ENCODE peak calls at places on chromosomes 1 and 21, in four cellular contexts. W is central memory CD8-positive, alpha-beta T cell; G is HEK293T; X is stimulated activated CD4-positive, alpha-beta T cell treated with anti-CD3 and anti-CD28 coated beads, Interleukin-2, amount 100 ng/mL, for 48 hours. B is an unnamed sample.

GRCh38 chr1:168751195-168751650 is 22.2 kb upstream of the DPT start:
- DNase-seq in X (no peak), W (no peak), G (no peak), B (no peak)

GRCh38 chr1:112002525-112002924 is 13.1 kb upstream of the KCND3 start:
- DNase-seq in W (no peak), X (no peak), G (no peak), B (no peak)

GRCh38 chr1:48236716-48237470 is 14.4 kb downstream of the SLC5A9 start:
- DNase-seq in X (no peak), W (no peak), G (peak), B (no peak)

GRCh38 chr1:229623838-229624237 is 2.1 kb downstream of the TAF5L start:
- DNase-seq in G (no peak), X (no peak), W (no peak), B (no peak)

GRCh38 chr21:32921632-32922230 is 104.0 kb upstream of the OLIG2 start:
- DNase-seq in G (peak), X (peak), W (no peak), B (peak)

GRCh38 chr1:176932114-176933104 is 232.1 kb downstream of the ASTN1 start:
- DNase-seq in W (no peak), X (no peak), G (no peak), B (no peak)

GRCh38 chr21:32094792-32095191 is 184.1 kb downstream of the MIS18A start:
- DNase-seq in G (no peak), W (no peak), X (no peak), B (no peak)

GRCh38 chr1:200107004-200107470 is 79.5 kb downstream of the NR5A2 start:
- DNase-seq in G (no peak), W (no peak), X (no peak), B (no peak)

GRCh38 chr1:64140596-64140995 is 62.8 kb upstream of the UBE2U start:
- DNase-seq in G (no peak), X (no peak), W (no peak), B (no peak)

GRCh38 chr21:41760411-41760810 is 6.4 kb downstream of the RIPK4 start:
- DNase-seq in X (no peak), G (no peak), W (no peak), B (no peak)

GRCh38 chr1:30684881-30685795 is 38.2 kb downstream of the MATN1 start:
- DNase-seq in G (no peak), X (no peak), W (no peak), B (peak)

GRCh38 chr1:165174485-165174884 is 182.0 kb downstream of the LMX1A start:
- DNase-seq in W (no peak), G (no peak), X (no peak), B (no peak)

GRCh38 chr1:50959303-50959912 is 659 bp downstream of the FAF1 start:
- DNase-seq in W (no peak), X (no peak), G (peak), B (peak)

GRCh38 chr1:38257374-38257773 is 210.8 kb upstream of the POU3F1 start:
- DNase-seq in X (no peak), G (no peak), W (no peak), B (no peak)

GRCh38 chr1:201702936-201703335 is 126.0 kb upstream of the IPO9 start:
- DNase-seq in W (no peak), X (no peak), G (no peak), B (no peak)

GRCh38 chr1:233033366-233033765 is 83.0 kb downstream of the NTPCR start:
- DNase-seq in X (no peak), W (no peak), G (no peak), B (no peak)

GRCh38 chr1:87058343-87058649 is 143.9 kb downstream of the HS2ST1 start:
- DNase-seq in G (no peak), X (no peak), W (no peak), B (no peak)

GRCh38 chr1:179137623-179138235 is 55.9 kb downstream of the TOR3A start:
- DNase-seq in W (no peak), G (peak), X (no peak), B (no peak)

GRCh38 chr1:116372186-116372585 is 858 bp upstream of the ATP1A1 start:
- DNase-seq in W (no peak), X (no peak), G (no peak), B (no peak)

GRCh38 chr1:2311184-2312032 is 79.9 kb downstream of the MORN1 start:
- DNase-seq in G (peak), X (peak), W (peak), B (peak)

GRCh38 chr1:195745170-195746009 is 862.9 kb downstream of the KCNT2 start:
- DNase-seq in G (no peak), X (no peak), W (no peak), B (no peak)

GRCh38 chr1:169484683-169485426 is 889 bp downstream of the SLC19A2 start:
- DNase-seq in W (no peak), X (peak), G (peak), B (no peak)

GRCh38 chr1:68015369-68015768 is 35.1 kb downstream of the DIRAS3 start:
- DNase-seq in G (no peak), X (no peak), W (no peak), B (no peak)

GRCh38 chr1:234730542-234731370 is 120.8 kb upstream of the IRF2BP2 start:
- DNase-seq in W (peak), G (no peak), X (peak), B (no peak)

GRCh38 chr1:67201891-67202290 is 35.6 kb downstream of the IL23R start:
- DNase-seq in X (no peak), W (no peak), G (no peak), B (no peak)

GRCh38 chr1:27634166-27634981 is 611 bp downstream of the FGR start:
- DNase-seq in G (no peak), X (no peak), W (no peak), B (no peak)

GRCh38 chr1:155900161-155900560 is 11.0 kb downstream of the RIT1 start:
- DNase-seq in G (no peak), W (no peak), X (no peak), B (no peak)

GRCh38 chr1:54105736-54106269 is 47.0 kb downstream of the CDCP2 start:
- DNase-seq in W (no peak), X (no peak), G (no peak), B (no peak)

GRCh38 chr1:185813401-185813979 is 79.3 kb downstream of the HMCN1 start:
- DNase-seq in G (peak), X (no peak), W (no peak), B (no peak)

GRCh38 chr1:244970236-244970652 is 105.9 kb upstream of the HNRNPU start:
- DNase-seq in W (peak), X (no peak), G (peak), B (peak)

GRCh38 chr1:110283677-110284076 is 55.5 kb upstream of the RBM15 start:
- DNase-seq in W (no peak), G (no peak), X (no peak), B (no peak)

GRCh38 chr1:70227439-70227838 is 6.3 kb downstream of the SRSF11 start:
- DNase-seq in W (no peak), G (no peak), X (no peak), B (no peak)

GRCh38 chr1:218585565-218586184 is 240.5 kb downstream of the TGFB2 start:
- DNase-seq in X (no peak), G (peak), W (no peak), B (peak)

GRCh38 chr1:90579212-90579802 is 137.8 kb downstream of the BARHL2 start:
- DNase-seq in X (no peak), W (no peak), G (peak), B (no peak)

GRCh38 chr1:226634611-226635246 is 86.2 kb downstream of the STUM start:
- DNase-seq in W (no peak), X (no peak), G (no peak), B (no peak)

GRCh38 chr1:23607944-23608343 is 48.6 kb upstream of the ID3 start:
- DNase-seq in X (no peak), W (no peak), G (no peak), B (no peak)

GRCh38 chr1:173573596-173573995 is 29.3 kb downstream of the SLC9C2 start:
- DNase-seq in G (no peak), W (no peak), X (no peak), B (no peak)

GRCh38 chr1:46797696-46798470 is 963 bp upstream of the CYP4B1 start:
- DNase-seq in G (peak), W (no peak), X (no peak), B (no peak)

GRCh38 chr1:52842643-52843310 is at the start of gene ZYG11A:
- DNase-seq in W (peak), X (peak), G (peak), B (peak)